ENCODE peak calls at places on chromosomes 16 and 17, in seven cellular contexts. B is IMR-90, C is HCT116, G is HepG2, E is GM12878, K is K562, Z is H1. A is an unnamed sample.

GRCh38 chr16:51938861-51939260 is 608.1 kb downstream of the TOX3 start:
- DNase-seq in B (no peak), C (no peak), G (no peak), E (no peak), K (no peak), Z (no peak), A (no peak)

GRCh38 chr16:86924537-86924936 is 346.2 kb downstream of the FOXL1 start:
- DNase-seq in B (peak; percentile 97), C (no peak), G (no peak), E (no peak), K (no peak), Z (no peak), A (no peak)

GRCh38 chr16:48014349-48015135 is 141.3 kb downstream of the ABCC12 start:
- DNase-seq in B (peak; percentile 57), C (peak; percentile 63), G (peak; percentile 11), E (no peak), K (peak; percentile 2), Z (no peak), A (peak; percentile 15)

GRCh38 chr16:27253526-27253930 is 15.0 kb downstream of the NSMCE1 start:
- DNase-seq in B (peak; percentile 92), C (peak; percentile 65), G (no peak), E (no peak), K (peak; percentile 41), Z (no peak), A (peak; percentile 39)

GRCh38 chr16:49502136-49502881 is 128.7 kb downstream of the C16orf78 start:
- DNase-seq in B (no peak), C (no peak), G (no peak), E (no peak), K (no peak), Z (no peak), A (no peak)

GRCh38 chr17:1762233-1762905 is 509 bp downstream of the SERPINF1 start:
- DNase-seq in B (peak; percentile 39), C (no peak), G (peak; percentile 88), E (no peak), K (peak; percentile 55), Z (no peak), A (no peak)

GRCh38 chr16:85400305-85401205 is 212.6 kb upstream of the GSE1 start:
- DNase-seq in B (no peak), C (no peak), G (no peak), E (no peak), K (no peak), Z (no peak), A (no peak)

GRCh38 chr16:66618588-66618987 is 14.1 kb downstream of the CMTM3 start:
- DNase-seq in B (peak; percentile 98), C (peak; percentile 70), G (no peak), E (no peak), K (peak; percentile 60), Z (no peak), A (no peak)

GRCh38 chr16:66701061-66701460 is 4.5 kb upstream of the CMTM4 start:
- DNase-seq in B (no peak), C (no peak), G (no peak), E (no peak), K (no peak), Z (no peak), A (no peak)

GRCh38 chr16:70746040-70746707 is 54.8 kb downstream of the VAC14 start:
- DNase-seq in B (peak; percentile 94), C (peak; percentile 51), G (peak; percentile 92), E (no peak), K (peak; percentile 44), Z (no peak), A (peak; percentile 68)

DNA sequence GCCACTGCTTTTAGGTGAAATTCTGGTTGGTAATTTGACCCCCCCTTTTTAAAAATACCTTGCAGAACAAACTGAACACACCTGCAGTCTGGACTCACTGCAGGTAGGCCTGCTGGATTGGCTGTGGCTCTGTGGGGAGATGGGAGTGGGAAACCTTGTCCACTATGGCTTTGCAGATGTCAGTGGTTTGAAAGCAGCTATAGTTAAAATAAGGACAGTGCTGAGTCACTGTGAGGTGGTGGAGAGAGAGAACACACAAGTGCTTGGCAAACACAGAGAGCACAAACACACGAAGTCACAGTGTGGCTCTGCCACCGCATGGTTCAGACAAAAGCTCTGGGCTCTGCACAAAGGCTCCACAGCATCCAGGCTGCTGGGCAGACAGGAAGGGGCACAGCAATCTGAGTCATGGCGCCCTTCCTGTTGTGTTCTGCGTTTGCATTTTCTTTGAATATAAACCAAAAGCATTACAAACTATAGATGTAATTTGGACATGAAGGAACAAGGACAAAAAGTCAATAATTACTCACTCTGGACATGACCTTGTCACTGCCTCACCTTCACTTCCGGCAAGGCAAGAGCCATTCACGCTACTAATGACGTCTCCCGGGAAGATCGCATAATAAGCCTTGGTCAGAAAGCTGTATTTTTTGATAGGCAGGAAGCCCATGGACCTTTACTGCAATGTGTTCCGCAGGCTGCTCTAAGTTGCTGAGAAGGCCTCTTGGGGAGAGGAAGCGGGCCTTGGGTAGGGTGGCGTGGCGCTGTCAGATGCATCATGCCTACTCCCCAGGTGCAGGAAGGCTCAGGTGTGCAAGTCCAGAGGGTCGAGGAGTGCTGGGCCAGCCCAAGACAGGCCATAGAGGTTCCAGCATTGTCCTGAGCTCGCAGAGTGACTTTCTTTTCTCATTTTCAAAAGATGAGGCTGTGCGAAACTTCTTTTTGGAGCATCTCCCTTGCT is 60.1 kb upstream of the MED9 start:
- DNase-seq in B (peak; percentile 87), C (no peak), G (peak; percentile 92), E (no peak), K (peak; percentile 40), Z (no peak), A (peak; percentile 81)
- TF ChIP-seq CEBPB in B (no peak), C (no peak), G (no peak), E (no peak), K (peak; percentile 39), Z (no peak), A (no peak)

GRCh38 chr17:72370819-72371218 is 250.0 kb downstream of the SOX9 start:
- DNase-seq in B (peak; percentile 88), C (no peak), G (no peak), E (no peak), K (peak; percentile 3), Z (no peak), A (peak; percentile 60)
- TF ChIP-seq CEBPB in B (peak; percentile 81), C (no peak), G (no peak), E (no peak), K (no peak), Z (no peak), A (no peak)

GRCh38 chr17:45640141-45640850 is 143.8 kb upstream of the CRHR1 start:
- DNase-seq in B (peak; percentile 76), C (peak; percentile 78), G (peak; percentile 81), E (peak; percentile 34), K (peak; percentile 83), Z (peak; percentile 89), A (peak; percentile 88)
- TF ChIP-seq CEBPB in B (no peak), C (no peak), G (no peak), E (no peak), K (no peak), Z (no peak), A (no peak)

GRCh38 chr16:54239441-54239840 is 47.1 kb downstream of the IRX3 start:
- DNase-seq in B (no peak), C (no peak), G (no peak), E (no peak), K (no peak), Z (no peak), A (no peak)
- TF ChIP-seq CEBPB in B (no peak), C (no peak), G (no peak), E (no peak), K (no peak), Z (no peak), A (no peak)

GRCh38 chr17:60676758-60677307 is 818 bp upstream of the BCAS3 start:
- DNase-seq in B (no peak), C (no peak), G (no peak), E (no peak), K (no peak), Z (no peak), A (no peak)
- TF ChIP-seq CEBPB in B (no peak), C (no peak), G (no peak), E (no peak), K (no peak), Z (no peak), A (no peak)

DNA sequence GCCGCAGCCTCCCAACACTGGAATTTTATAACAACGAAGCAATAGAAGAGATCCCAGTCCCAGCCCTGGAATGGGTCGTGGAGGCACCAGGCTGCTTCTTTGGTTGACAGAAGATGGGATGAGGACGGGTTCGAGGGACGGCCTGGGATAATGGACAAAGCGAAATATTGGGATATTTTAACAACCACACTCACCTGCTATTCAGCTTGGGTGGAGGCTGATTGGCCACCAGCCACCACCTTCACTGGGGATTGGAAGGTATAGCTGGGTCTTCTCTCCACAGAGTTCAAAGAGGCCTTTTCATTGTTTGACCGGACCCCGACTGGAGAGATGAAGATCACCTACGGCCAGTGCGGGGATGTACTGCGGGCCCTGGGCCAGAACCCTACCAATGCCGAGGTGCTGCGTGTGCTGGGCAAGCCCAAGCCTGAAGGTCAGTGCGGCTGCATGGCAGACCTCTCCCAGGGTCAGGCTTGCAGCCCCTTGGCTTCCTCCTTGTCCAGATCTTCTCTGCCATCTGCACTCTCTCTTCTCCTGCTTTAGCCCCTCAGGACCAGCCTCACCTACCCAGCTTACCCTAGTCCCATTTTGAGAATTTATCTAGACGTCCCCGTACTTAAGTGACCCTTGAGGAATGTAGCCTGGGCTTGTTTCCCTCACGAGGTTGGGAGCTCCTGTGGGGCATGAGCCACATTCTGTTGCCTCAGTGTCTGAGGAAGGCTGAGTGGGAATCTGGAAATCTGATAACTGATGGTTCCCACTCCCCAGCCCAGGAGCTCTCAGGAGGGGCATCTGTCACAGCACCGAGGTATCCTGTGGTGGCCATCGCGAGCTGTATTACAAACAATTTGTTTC is 10.7 kb downstream of the MYL4 start:
- DNase-seq in B (no peak), C (no peak), G (no peak), E (no peak), K (no peak), Z (no peak), A (no peak)
- TF ChIP-seq CEBPB in B (no peak), C (no peak), G (no peak), E (no peak), K (no peak), Z (no peak), A (no peak)

GRCh38 chr17:75406222-75406615 is 741 bp upstream of the GRB2 start:
- DNase-seq in B (no peak), C (no peak), G (no peak), E (no peak), K (peak; percentile 24), Z (no peak), A (no peak)
- TF ChIP-seq CEBPB in B (no peak), C (no peak), G (no peak), E (no peak), K (no peak), Z (no peak), A (no peak)

A was measured in A549.